ENCODE peak calls at places on chromosomes 4 and X, in seven cellular contexts. One of them, this sample, is unnamed. For H3K9me3, the result is how much of the 10 kb centered on the place peaks cover.

GRCh38 chrX:56498756-56499155 is 64.7 kb upstream of the UBQLN2 start:
- DNase-seq in HepG2: no peak
- DNase-seq in SK-N-SH: no peak
- DNase-seq in stomach: no peak
- DNase-seq in transverse colon: no peak
- DNase-seq in A549: no peak
- DNase-seq in suprapubic skin: no peak
- DNase-seq in this sample: no peak

GRCh38 chr4:163484906-163485305 is 9.6 kb upstream of the TMA16 start:
- DNase-seq in HepG2: peak
- DNase-seq in SK-N-SH: peak
- DNase-seq in stomach: peak
- DNase-seq in transverse colon: peak
- DNase-seq in A549: peak
- DNase-seq in suprapubic skin: no peak
- DNase-seq in this sample: peak

GRCh38 chr4:99947190-99947578 is 766 bp upstream of the DNAJB14 start:
- DNase-seq in HepG2: no peak
- DNase-seq in SK-N-SH: no peak
- DNase-seq in stomach: no peak
- DNase-seq in transverse colon: no peak
- DNase-seq in A549: no peak
- DNase-seq in suprapubic skin: no peak
- DNase-seq in this sample: no peak

GRCh38 chr4:56450342-56450741 is 14.3 kb downstream of the PAICS start:
- DNase-seq in HepG2: no peak
- DNase-seq in SK-N-SH: no peak
- DNase-seq in stomach: no peak
- DNase-seq in transverse colon: no peak
- DNase-seq in A549: no peak
- DNase-seq in suprapubic skin: no peak
- DNase-seq in this sample: no peak

GRCh38 chr4:2662598-2662997 is 93.5 kb downstream of the TNIP2 start:
- DNase-seq in HepG2: no peak
- DNase-seq in SK-N-SH: no peak
- DNase-seq in stomach: no peak
- DNase-seq in transverse colon: no peak
- DNase-seq in A549: peak
- DNase-seq in suprapubic skin: no peak
- DNase-seq in this sample: no peak

GRCh38 chr4:88064410-88064809 is 57.0 kb downstream of the PKD2 start:
- DNase-seq in HepG2: no peak
- DNase-seq in SK-N-SH: no peak
- DNase-seq in stomach: no peak
- DNase-seq in transverse colon: no peak
- DNase-seq in A549: no peak
- DNase-seq in suprapubic skin: no peak
- DNase-seq in this sample: no peak

GRCh38 chrX:95076449-95076848 is 1402.4 kb downstream of the FAM133A start:
- DNase-seq in HepG2: peak
- DNase-seq in SK-N-SH: peak
- DNase-seq in stomach: no peak
- DNase-seq in transverse colon: no peak
- DNase-seq in A549: peak
- DNase-seq in suprapubic skin: no peak
- DNase-seq in this sample: no peak

GRCh38 chr4:138310498-138310897 is 68.3 kb upstream of the SLC7A11 start:
- DNase-seq in HepG2: no peak
- DNase-seq in SK-N-SH: no peak
- DNase-seq in stomach: no peak
- DNase-seq in transverse colon: no peak
- DNase-seq in A549: no peak
- DNase-seq in suprapubic skin: no peak
- DNase-seq in this sample: no peak

GRCh38 chr4:86108152-86108551 is 251.7 kb downstream of the MAPK10 start:
- DNase-seq in HepG2: no peak
- DNase-seq in SK-N-SH: no peak
- DNase-seq in stomach: no peak
- DNase-seq in transverse colon: no peak
- DNase-seq in A549: no peak
- DNase-seq in suprapubic skin: no peak
- DNase-seq in this sample: no peak

GRCh38 chr4:149788286-149788685 is 27.4 kb downstream of the IQCM start:
- DNase-seq in HepG2: no peak
- DNase-seq in SK-N-SH: no peak
- DNase-seq in stomach: no peak
- DNase-seq in transverse colon: no peak
- DNase-seq in A549: no peak
- DNase-seq in suprapubic skin: no peak
- DNase-seq in this sample: no peak

GRCh38 chr4:187158003-187158402 is 434.3 kb upstream of the FAT1 start:
- DNase-seq in HepG2: no peak
- DNase-seq in SK-N-SH: no peak
- DNase-seq in stomach: no peak
- DNase-seq in transverse colon: no peak
- DNase-seq in A549: no peak
- DNase-seq in suprapubic skin: no peak
- DNase-seq in this sample: no peak

GRCh38 chr4:140581078-140581477 is 12.3 kb upstream of the UCP1 start:
- DNase-seq in HepG2: no peak
- DNase-seq in SK-N-SH: no peak
- DNase-seq in stomach: no peak
- DNase-seq in transverse colon: no peak
- DNase-seq in A549: no peak
- DNase-seq in suprapubic skin: no peak
- DNase-seq in this sample: no peak

GRCh38 chr4:102589743-102590142 is 88.6 kb downstream of the NFKB1 start:
- DNase-seq in HepG2: no peak
- DNase-seq in SK-N-SH: no peak
- DNase-seq in stomach: no peak
- DNase-seq in transverse colon: no peak
- DNase-seq in A549: no peak
- DNase-seq in suprapubic skin: no peak
- DNase-seq in this sample: no peak

GRCh38 chr4:167233523-167234387 is 539 bp downstream of the SPOCK3 start:
- DNase-seq in HepG2: no peak
- DNase-seq in SK-N-SH: peak
- DNase-seq in stomach: no peak
- DNase-seq in transverse colon: no peak
- DNase-seq in A549: peak
- DNase-seq in suprapubic skin: no peak
- DNase-seq in this sample: no peak

GRCh38 chr4:185464184-185464583 is 7.3 kb downstream of the CCDC110 start:
- DNase-seq in HepG2: no peak
- DNase-seq in SK-N-SH: no peak
- DNase-seq in stomach: no peak
- DNase-seq in transverse colon: no peak
- DNase-seq in A549: no peak
- DNase-seq in suprapubic skin: no peak
- DNase-seq in this sample: no peak

GRCh38 chrX:30141966-30142365 is 73.4 kb upstream of the MAGEB2 start:
- DNase-seq in HepG2: peak
- DNase-seq in SK-N-SH: peak
- DNase-seq in stomach: no peak
- DNase-seq in transverse colon: no peak
- DNase-seq in A549: peak
- DNase-seq in suprapubic skin: no peak
- DNase-seq in this sample: no peak

GRCh38 chr4:10529256-10529890 is 72.1 kb upstream of the ZNF518B start:
- DNase-seq in HepG2: no peak
- DNase-seq in SK-N-SH: no peak
- DNase-seq in stomach: no peak
- DNase-seq in transverse colon: no peak
- DNase-seq in A549: no peak
- DNase-seq in suprapubic skin: no peak
- DNase-seq in this sample: no peak

GRCh38 chr4:100907465-100908454 is 389.9 kb upstream of the EMCN start:
- DNase-seq in HepG2: peak
- DNase-seq in SK-N-SH: no peak
- DNase-seq in stomach: no peak
- DNase-seq in transverse colon: no peak
- DNase-seq in A549: peak
- DNase-seq in suprapubic skin: no peak
- DNase-seq in this sample: no peak

GRCh38 chr4:141567326-141567915 is 69.0 kb upstream of the IL15 start:
- DNase-seq in HepG2: no peak
- DNase-seq in SK-N-SH: no peak
- DNase-seq in stomach: no peak
- DNase-seq in transverse colon: no peak
- DNase-seq in A549: peak
- DNase-seq in suprapubic skin: no peak
- DNase-seq in this sample: no peak

GRCh38 chr4:168647976-168648375 is 151.1 kb downstream of the PALLD start:
- DNase-seq in HepG2: no peak
- DNase-seq in SK-N-SH: no peak
- DNase-seq in stomach: no peak
- DNase-seq in transverse colon: no peak
- DNase-seq in A549: no peak
- DNase-seq in suprapubic skin: no peak
- DNase-seq in this sample: no peak

GRCh38 chr4:60945641-60946040 is 254.5 kb upstream of the ADGRL3 start:
- DNase-seq in HepG2: no peak
- DNase-seq in SK-N-SH: no peak
- DNase-seq in stomach: no peak
- DNase-seq in transverse colon: no peak
- DNase-seq in A549: no peak
- DNase-seq in suprapubic skin: no peak
- DNase-seq in this sample: no peak

GRCh38 chr4:130131536-130131935 is 1035.6 kb downstream of the C4orf33 start:
- DNase-seq in HepG2: no peak
- DNase-seq in SK-N-SH: no peak
- DNase-seq in stomach: no peak
- DNase-seq in transverse colon: no peak
- DNase-seq in A549: no peak
- DNase-seq in suprapubic skin: no peak
- DNase-seq in this sample: no peak

GRCh38 chr4:187814737-187815465 is 180.7 kb upstream of the ZFP42 start:
- DNase-seq in HepG2: no peak
- DNase-seq in SK-N-SH: no peak
- DNase-seq in stomach: no peak
- DNase-seq in transverse colon: no peak
- DNase-seq in A549: no peak
- DNase-seq in suprapubic skin: no peak
- DNase-seq in this sample: no peak

GRCh38 chr4:106315476-106315967 is 487 bp downstream of the TBCK start:
- DNase-seq in HepG2: peak
- DNase-seq in SK-N-SH: no peak
- DNase-seq in stomach: no peak
- DNase-seq in transverse colon: no peak
- DNase-seq in A549: no peak
- DNase-seq in suprapubic skin: peak
- DNase-seq in this sample: no peak

GRCh38 chr4:44326716-44327115 is 121.9 kb downstream of the KCTD8 start:
- DNase-seq in HepG2: no peak
- DNase-seq in SK-N-SH: no peak
- DNase-seq in stomach: no peak
- DNase-seq in transverse colon: no peak
- DNase-seq in A549: no peak
- DNase-seq in suprapubic skin: no peak
- DNase-seq in this sample: no peak

GRCh38 chrX:69133561-69134542 is 31.4 kb downstream of the PJA1 start:
- DNase-seq in HepG2: peak
- DNase-seq in SK-N-SH: peak
- DNase-seq in stomach: no peak
- DNase-seq in transverse colon: no peak
- DNase-seq in A549: peak
- DNase-seq in suprapubic skin: no peak
- DNase-seq in this sample: no peak

GRCh38 chrX:107626916-107627315 is 1.4 kb upstream of the PRPS1 start:
- DNase-seq in HepG2: no peak
- DNase-seq in SK-N-SH: no peak
- DNase-seq in stomach: no peak
- DNase-seq in transverse colon: no peak
- DNase-seq in A549: peak
- DNase-seq in suprapubic skin: no peak
- DNase-seq in this sample: no peak

DNA sequence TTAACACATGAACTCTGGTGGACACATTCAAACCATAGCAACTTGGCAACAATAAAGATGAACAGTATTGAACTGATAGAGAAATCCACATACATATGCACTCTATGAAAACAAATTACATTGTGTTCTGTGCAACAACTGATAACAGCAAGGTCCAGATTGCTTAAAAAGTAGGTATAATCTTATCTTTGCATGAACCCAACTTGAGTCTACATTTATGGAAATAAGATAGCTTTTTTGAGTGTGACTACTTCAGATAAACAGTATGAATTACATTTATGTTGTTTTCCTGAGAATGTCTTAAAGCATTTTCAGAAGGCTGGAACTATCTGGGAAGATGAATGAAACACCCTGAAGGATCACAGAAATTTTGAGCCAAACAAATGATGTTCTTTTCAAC is 212.6 kb upstream of the GK2 start:
- DNase-seq in HepG2: no peak
- DNase-seq in SK-N-SH: no peak
- DNase-seq in stomach: no peak
- DNase-seq in transverse colon: no peak
- DNase-seq in A549: no peak
- DNase-seq in suprapubic skin: no peak
- DNase-seq in this sample: no peak
- TF ChIP-seq EP300 in HepG2: no peak
- TF ChIP-seq EP300 in SK-N-SH: no peak
- TF ChIP-seq EP300 in stomach: no peak
- TF ChIP-seq EP300 in transverse colon: no peak
- TF ChIP-seq EP300 in A549: no peak
- TF ChIP-seq EP300 in suprapubic skin: no peak
- TF ChIP-seq EP300 in this sample: no peak

DNA sequence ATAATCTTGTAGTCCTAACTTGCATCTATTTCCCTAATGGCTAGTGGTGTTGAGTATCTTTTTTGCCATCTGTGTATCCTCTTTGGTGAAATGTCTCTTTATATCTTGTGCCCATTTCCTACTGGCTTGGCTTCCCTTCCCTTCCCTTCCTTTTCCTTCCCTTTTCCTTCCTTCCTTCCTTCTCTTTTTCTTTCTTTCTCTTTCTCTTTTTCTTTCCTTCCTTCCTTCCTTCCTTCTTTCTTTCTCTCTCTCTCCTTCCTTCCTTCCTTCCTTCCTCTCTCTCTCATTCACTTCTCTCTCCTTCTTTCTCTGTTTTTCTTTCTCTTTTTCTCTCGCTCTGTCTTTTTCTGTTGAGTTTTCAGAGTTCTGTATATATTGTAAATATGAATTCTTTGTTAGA is 61.5 kb upstream of the SLC4A4 start:
- DNase-seq in HepG2: no peak
- DNase-seq in SK-N-SH: no peak
- DNase-seq in stomach: no peak
- DNase-seq in transverse colon: no peak
- DNase-seq in A549: no peak
- DNase-seq in suprapubic skin: no peak
- DNase-seq in this sample: no peak
- H3K9me3 ChIP-seq in HepG2: under half
- H3K9me3 ChIP-seq in SK-N-SH: under half
- H3K9me3 ChIP-seq in stomach: under half
- H3K9me3 ChIP-seq in transverse colon: under half
- H3K9me3 ChIP-seq in A549: under half
- H3K9me3 ChIP-seq in suprapubic skin: under half
- H3K9me3 ChIP-seq in this sample: under half

GRCh38 chrX:48539345-48540014 is at the start of gene TBC1D25:
- DNase-seq in HepG2: peak
- DNase-seq in SK-N-SH: peak
- DNase-seq in stomach: peak
- DNase-seq in transverse colon: peak
- DNase-seq in A549: peak
- DNase-seq in suprapubic skin: peak
- DNase-seq in this sample: peak
- TF ChIP-seq EP300 in HepG2: no peak
- TF ChIP-seq EP300 in SK-N-SH: no peak
- TF ChIP-seq EP300 in stomach: no peak
- TF ChIP-seq EP300 in transverse colon: no peak
- TF ChIP-seq EP300 in A549: no peak
- TF ChIP-seq EP300 in suprapubic skin: no peak
- TF ChIP-seq EP300 in this sample: peak

GRCh38 chrX:41906515-41907165 is 16.7 kb downstream of the CASK start:
- DNase-seq in HepG2: no peak
- DNase-seq in SK-N-SH: no peak
- DNase-seq in stomach: no peak
- DNase-seq in transverse colon: no peak
- DNase-seq in A549: peak
- DNase-seq in suprapubic skin: no peak
- DNase-seq in this sample: no peak
- H3K9me3 ChIP-seq in HepG2: under half
- H3K9me3 ChIP-seq in SK-N-SH: under half
- H3K9me3 ChIP-seq in stomach: under half
- H3K9me3 ChIP-seq in transverse colon: under half
- H3K9me3 ChIP-seq in A549: under half
- H3K9me3 ChIP-seq in suprapubic skin: under half
- H3K9me3 ChIP-seq in this sample: under half